ENCODE peak calls at places on chromosomes 5 and 9, in nine cellular contexts. M is MCF 10A, C is activated B cell treated with CpG ODN at 0.5 μM for 24 hours, L is lower leg skin, K is ovary, T is HCT116, R is neural crest cell, G is GM12865, S is heart left ventricle. J is an unnamed sample.

GRCh38 chr5:150358261-150359095 is 981 bp downstream of the TCOF1 start:
- DNase-seq in G (peak), T (peak), R (no peak), L (no peak), C (no peak), S (no peak), M (peak), K (no peak), J (no peak)

GRCh38 chr5:55407059-55407684 is 99.4 kb downstream of the MTREX start:
- DNase-seq in K (no peak), G (peak), S (no peak), R (no peak), L (no peak), T (peak), C (no peak), M (peak), J (no peak)

GRCh38 chr9:107177857-107178256 is 105.2 kb upstream of the RAD23B start:
- DNase-seq in R (no peak), L (no peak), K (no peak), S (no peak), C (no peak), M (peak), G (no peak), T (no peak), J (no peak)

GRCh38 chr9:78235296-78235770 is 542 bp upstream of the CEP78 start:
- DNase-seq in R (no peak), T (no peak), K (no peak), L (no peak), C (no peak), G (no peak), S (no peak), M (no peak), J (no peak)

GRCh38 chr9:13088734-13089427 is 190.6 kb downstream of the MPDZ start:
- DNase-seq in M (peak), G (peak), R (peak), K (no peak), L (no peak), C (no peak), T (peak), S (no peak), J (no peak)

GRCh38 chr5:163478126-163478981 is 17.9 kb downstream of the HMMR start:
- DNase-seq in T (no peak), K (no peak), R (no peak), L (no peak), M (peak), S (no peak), G (no peak), C (no peak), J (no peak)

GRCh38 chr9:78443946-78444345 is 147.0 kb downstream of the PSAT1 start:
- DNase-seq in K (no peak), M (no peak), L (no peak), G (no peak), C (no peak), S (no peak), R (no peak), T (no peak), J (no peak)

GRCh38 chr9:112868956-112869594 is 21.6 kb downstream of the SLC46A2 start:
- DNase-seq in L (no peak), G (peak), K (no peak), R (no peak), M (no peak), C (no peak), S (no peak), T (no peak), J (no peak)

GRCh38 chr5:173328896-173329369 is 719 bp upstream of the STC2 start:
- DNase-seq in C (no peak), K (no peak), T (peak), R (no peak), S (no peak), L (peak), G (peak), M (peak), J (no peak)

GRCh38 chr9:112858625-112859147 is 32.0 kb downstream of the SLC46A2 start:
- DNase-seq in K (no peak), L (no peak), R (no peak), M (peak), S (no peak), T (no peak), C (no peak), G (peak), J (no peak)

DNA sequence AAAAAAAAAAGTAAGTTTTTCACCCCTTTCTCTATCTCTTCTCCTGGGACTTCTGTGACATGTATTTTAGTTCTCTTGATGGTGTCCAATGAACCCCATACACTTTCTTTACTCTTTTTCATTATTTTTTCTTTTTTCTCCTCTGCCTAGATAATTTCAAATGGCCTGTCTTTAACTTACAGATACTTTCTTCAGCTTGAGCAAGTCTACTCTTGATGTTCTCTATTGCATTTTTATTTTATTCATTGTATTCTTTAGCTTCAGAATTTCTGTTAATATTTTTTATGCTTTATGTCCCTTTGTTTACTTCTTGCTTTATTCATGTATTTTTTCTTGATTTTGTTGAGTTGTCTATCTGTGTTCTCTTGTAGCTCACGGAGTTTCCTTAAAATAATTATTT is 32.5 kb upstream of the FAM120A start:
- DNase-seq in K (no peak), S (no peak), T (no peak), R (no peak), L (no peak), C (no peak), G (no peak), M (no peak), J (no peak)
- TF ChIP-seq CTCF in K (no peak), S (no peak), T (no peak), R (no peak), L (no peak), C (no peak), G (no peak), M (no peak), J (no peak)

DNA sequence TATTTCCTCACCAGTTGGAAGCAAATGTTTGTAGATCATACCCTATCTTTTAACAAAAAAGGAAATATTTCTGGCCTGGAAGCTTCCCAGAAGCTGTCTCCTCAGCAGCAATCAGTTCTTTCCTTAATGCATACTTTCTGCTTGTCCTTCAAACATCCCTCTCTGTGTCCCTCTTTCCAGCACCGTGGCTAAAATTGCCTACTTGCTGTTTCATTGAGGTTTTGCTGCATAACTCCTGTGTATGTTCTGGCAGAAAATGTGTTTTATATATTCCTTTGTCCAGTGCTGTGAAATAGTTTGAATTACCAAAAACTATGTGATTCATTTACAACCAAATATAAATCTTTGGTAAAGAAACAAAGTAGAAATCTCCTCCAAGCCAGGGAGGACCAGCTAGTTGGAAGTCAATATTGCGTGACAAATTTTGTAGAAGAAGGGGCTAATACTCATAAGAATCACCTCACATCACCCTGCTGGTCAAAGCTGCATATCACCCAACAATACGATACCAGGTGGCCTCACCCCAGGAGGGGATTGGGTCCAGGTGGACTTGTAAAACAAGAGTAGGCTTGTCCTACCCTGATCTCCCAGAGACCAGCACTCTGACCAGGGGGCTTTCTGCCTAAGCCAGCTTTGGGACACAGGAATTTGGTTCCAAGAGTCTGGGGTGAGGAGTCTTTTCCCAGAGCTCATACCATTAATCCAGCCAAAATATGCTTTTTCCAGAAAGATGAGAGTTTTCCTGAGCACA is 198.4 kb upstream of the SNX2 start:
- DNase-seq in G (no peak), L (no peak), K (no peak), R (no peak), T (no peak), C (no peak), M (no peak), S (no peak), J (no peak)
- TF ChIP-seq CTCF in G (no peak), L (no peak), K (no peak), R (no peak), T (no peak), C (no peak), M (no peak), S (no peak), J (no peak)

DNA sequence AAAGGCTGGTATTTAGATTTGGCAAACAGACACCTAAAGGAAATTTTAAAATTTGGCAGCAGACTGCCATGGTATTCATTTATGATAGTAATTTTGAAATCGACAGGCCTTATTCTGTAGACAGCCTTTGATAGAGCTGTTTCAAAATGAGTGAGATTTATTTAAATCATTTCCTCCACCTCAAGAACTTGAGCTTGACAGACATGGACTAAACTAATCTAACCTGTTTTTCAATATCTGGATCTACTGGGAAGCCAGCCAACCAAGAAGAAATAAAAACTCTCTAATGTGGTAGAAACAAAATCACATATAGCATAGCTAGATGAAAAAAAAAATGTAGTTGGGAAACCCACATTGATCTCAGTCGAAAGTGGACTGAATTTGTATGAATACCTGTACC is 56.9 kb upstream of the RASA1 start:
- DNase-seq in L (no peak), S (no peak), M (no peak), R (no peak), T (peak), G (peak), C (no peak), K (no peak), J (no peak)
- TF ChIP-seq CTCF in L (no peak), S (no peak), M (no peak), R (no peak), T (no peak), G (no peak), C (no peak), K (no peak), J (no peak)

GRCh38 chr5:35246411-35246810 is 16.1 kb upstream of the PRLR start:
- DNase-seq in L (peak), C (no peak), K (no peak), R (no peak), T (no peak), S (no peak), G (no peak), M (no peak), J (no peak)
- TF ChIP-seq CTCF in L (no peak), C (no peak), K (no peak), R (peak), T (no peak), S (no peak), G (no peak), M (no peak), J (no peak)

GRCh38 chr9:137301086-137301947 is 754 bp downstream of the NRARP start:
- DNase-seq in L (peak), S (peak), K (peak), R (no peak), M (peak), G (peak), C (no peak), T (peak), J (peak)
- TF ChIP-seq CTCF in L (no peak), S (peak), K (no peak), R (peak), M (peak), G (no peak), C (no peak), T (peak), J (no peak)

DNA sequence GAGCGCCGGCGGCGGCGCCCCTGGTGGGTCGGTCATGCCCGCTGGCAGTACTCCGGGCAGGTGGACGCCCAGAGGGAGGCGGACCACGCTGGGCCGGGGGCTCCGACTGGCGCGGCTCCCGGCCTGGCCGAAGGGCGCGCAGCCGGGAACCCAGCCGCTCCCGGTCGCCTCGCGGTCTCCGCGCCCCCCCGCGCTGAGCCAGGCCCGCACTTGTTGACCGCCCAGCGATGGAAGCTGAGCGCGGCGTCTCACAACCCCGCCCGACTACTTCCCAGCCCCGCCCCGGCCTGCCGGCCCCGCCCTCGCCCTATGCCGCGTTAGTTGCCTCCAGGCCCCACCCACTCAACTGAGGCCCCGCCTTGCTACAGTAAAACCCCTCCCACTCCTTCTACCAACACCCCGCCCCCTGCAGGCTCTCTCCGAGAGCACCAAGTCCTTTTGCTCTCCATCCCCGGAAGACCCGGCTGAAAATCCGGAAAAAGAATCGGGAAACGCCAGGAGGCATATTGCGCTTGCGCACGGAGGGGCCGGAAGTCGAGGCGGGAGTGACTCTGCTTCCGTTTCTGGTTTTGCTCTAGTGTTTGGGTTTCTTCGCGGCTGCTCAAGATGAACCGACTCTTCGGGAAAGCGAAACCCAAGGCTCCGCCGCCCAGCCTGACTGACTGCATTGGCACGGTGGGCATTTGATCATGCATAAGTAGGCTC is at the start of the genes BAG1 and CHMP5:
- DNase-seq in R (peak), K (peak), G (peak), T (peak), M (peak), S (peak), L (peak), C (peak), J (peak)
- TF ChIP-seq CTCF in R (peak), K (no peak), G (no peak), T (peak), M (no peak), S (peak), L (no peak), C (no peak), J (peak)

GRCh38 chr5:14209836-14210235 is 66.7 kb downstream of the TRIO start:
- DNase-seq in C (no peak), K (no peak), M (no peak), G (no peak), R (no peak), T (no peak), S (peak), L (no peak), J (no peak)

GRCh38 chr5:14206028-14206725 is 63.0 kb downstream of the TRIO start:
- DNase-seq in L (no peak), T (no peak), K (no peak), S (no peak), M (no peak), C (no peak), G (no peak), R (no peak), J (no peak)

GRCh38 chr5:14210729-14211128 is 67.6 kb downstream of the TRIO start:
- DNase-seq in M (no peak), G (no peak), S (no peak), C (no peak), K (no peak), R (no peak), T (no peak), L (no peak), J (no peak)

GRCh38 chr5:14209222-14209822 is 66.2 kb downstream of the TRIO start:
- DNase-seq in K (no peak), T (no peak), R (no peak), M (no peak), L (no peak), S (no peak), C (no peak), G (peak), J (no peak)

DNA sequence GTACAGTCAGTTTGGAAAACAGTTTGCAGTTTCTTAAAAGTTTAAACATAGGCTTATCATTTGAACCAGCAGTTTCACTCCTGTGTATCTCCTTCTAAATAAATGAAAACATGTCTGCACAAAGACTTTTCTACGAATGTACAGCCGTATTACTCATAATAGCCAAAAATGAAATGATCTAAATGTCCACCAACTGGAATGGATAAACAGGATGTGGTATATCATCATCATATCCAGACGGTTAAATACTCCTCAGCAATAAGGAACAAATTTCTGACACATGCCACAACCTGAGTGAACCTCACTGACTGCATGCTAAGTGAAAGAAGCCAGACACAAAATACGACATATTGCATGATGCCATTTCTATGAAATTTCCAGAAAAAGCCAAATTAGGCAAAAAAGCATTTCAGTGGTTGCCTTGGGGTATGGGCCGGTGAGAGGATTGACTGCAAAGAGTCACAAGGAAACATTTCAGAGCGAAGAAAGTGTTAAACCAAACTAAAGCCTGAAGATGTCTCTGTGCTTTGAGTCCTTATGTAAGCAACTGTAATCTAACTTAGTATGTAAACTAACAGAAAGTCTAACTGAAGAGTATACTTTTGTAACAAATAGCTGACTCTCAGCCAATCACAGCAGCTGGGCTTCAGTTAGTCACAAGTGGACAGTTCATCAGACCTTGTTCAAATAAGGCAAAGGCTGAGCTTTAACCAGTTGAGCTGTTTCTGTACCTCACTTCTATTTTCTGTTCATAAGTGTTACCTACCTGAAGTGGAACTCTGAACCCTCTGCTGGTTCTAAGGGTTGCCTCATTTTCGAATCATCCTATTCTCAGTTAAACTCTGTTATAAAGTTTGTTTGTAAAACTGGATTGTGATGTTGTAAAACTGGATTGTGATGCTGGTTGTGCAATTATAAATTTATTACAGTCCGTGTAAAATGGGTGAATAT is 65.2 kb downstream of the TRIO start:
- DNase-seq in S (no peak), L (no peak), M (peak), R (no peak), T (no peak), C (no peak), G (peak), K (no peak), J (no peak)
- TF ChIP-seq CTCF in S (no peak), L (no peak), M (no peak), R (no peak), T (no peak), C (no peak), G (peak), K (no peak), J (no peak)

GRCh38 chr5:101174981-101175380 is 271.9 kb upstream of the ST8SIA4 start:
- DNase-seq in R (no peak), G (no peak), S (no peak), L (no peak), C (no peak), T (no peak), M (no peak), K (no peak), J (no peak)
- TF ChIP-seq CTCF in R (no peak), G (no peak), S (no peak), L (no peak), C (no peak), T (no peak), M (no peak), K (no peak), J (no peak)

GRCh38 chr9:6671416-6671815 is 25.9 kb upstream of the GLDC start:
- DNase-seq in G (no peak), K (no peak), M (no peak), S (no peak), T (no peak), L (no peak), R (no peak), C (no peak), J (no peak)

GRCh38 chr9:6664204-6664683 is 18.7 kb upstream of the GLDC start:
- DNase-seq in G (no peak), K (no peak), R (no peak), S (no peak), M (no peak), T (no peak), L (no peak), C (no peak), J (no peak)

GRCh38 chr9:6669881-6670280 is 24.4 kb upstream of the GLDC start:
- DNase-seq in R (no peak), C (no peak), K (no peak), T (no peak), G (no peak), S (no peak), L (no peak), M (no peak), J (no peak)

GRCh38 chr9:6667080-6667479 is 21.6 kb upstream of the GLDC start:
- DNase-seq in G (no peak), S (no peak), L (no peak), M (no peak), C (no peak), R (no peak), T (no peak), K (no peak), J (no peak)

GRCh38 chr9:6667633-6668280 is 22.2 kb upstream of the GLDC start:
- DNase-seq in K (no peak), S (no peak), T (no peak), L (no peak), C (no peak), R (no peak), G (peak), M (peak), J (no peak)
- TF ChIP-seq CTCF in K (no peak), S (peak), T (peak), L (no peak), C (no peak), R (peak), G (peak), M (peak), J (peak)